ENCODE peak calls at places on chromosomes 12 and 14, in six cellular contexts. One of them, this sample, is unnamed.

GRCh38 chr12:113063396-113064350 is 7.1 kb downstream of the DTX1 start:
- DNase-seq in kidney epithelial cell: no peak
- DNase-seq in astrocyte of the cerebellum: no peak
- DNase-seq in A549: no peak
- DNase-seq in transverse colon: no peak
- DNase-seq in HCT116: no peak
- DNase-seq in this sample: no peak

GRCh38 chr12:93502802-93503623 is 35.7 kb downstream of the MRPL42 start:
- DNase-seq in kidney epithelial cell: no peak
- DNase-seq in A549: peak
- DNase-seq in HCT116: peak
- DNase-seq in transverse colon: peak
- DNase-seq in astrocyte of the cerebellum: peak
- DNase-seq in this sample: peak

GRCh38 chr14:51552275-51552674 is 99.4 kb upstream of the FRMD6 start:
- DNase-seq in A549: peak
- DNase-seq in astrocyte of the cerebellum: no peak
- DNase-seq in transverse colon: no peak
- DNase-seq in HCT116: no peak
- DNase-seq in kidney epithelial cell: no peak
- DNase-seq in this sample: no peak

GRCh38 chr12:62732861-62733427 is 202.0 kb downstream of the PPM1H start:
- DNase-seq in HCT116: peak
- DNase-seq in A549: peak
- DNase-seq in astrocyte of the cerebellum: no peak
- DNase-seq in transverse colon: no peak
- DNase-seq in kidney epithelial cell: no peak
- DNase-seq in this sample: peak

GRCh38 chr14:81766597-81766996 is 232.9 kb upstream of the SEL1L start:
- DNase-seq in astrocyte of the cerebellum: no peak
- DNase-seq in transverse colon: no peak
- DNase-seq in kidney epithelial cell: no peak
- DNase-seq in HCT116: no peak
- DNase-seq in A549: no peak
- DNase-seq in this sample: no peak

GRCh38 chr14:105500036-105500725 is 9.1 kb downstream of the TEDC1 start:
- DNase-seq in astrocyte of the cerebellum: no peak
- DNase-seq in transverse colon: no peak
- DNase-seq in kidney epithelial cell: no peak
- DNase-seq in HCT116: no peak
- DNase-seq in A549: no peak
- DNase-seq in this sample: no peak

GRCh38 chr12:66813137-66813867 is 134.4 kb upstream of the GRIP1 start:
- DNase-seq in A549: no peak
- DNase-seq in astrocyte of the cerebellum: no peak
- DNase-seq in HCT116: no peak
- DNase-seq in transverse colon: no peak
- DNase-seq in kidney epithelial cell: peak
- DNase-seq in this sample: no peak

GRCh38 chr14:102097441-102098135 is 10.7 kb upstream of the HSP90AA1 start:
- DNase-seq in HCT116: no peak
- DNase-seq in A549: no peak
- DNase-seq in transverse colon: peak
- DNase-seq in kidney epithelial cell: no peak
- DNase-seq in astrocyte of the cerebellum: no peak
- DNase-seq in this sample: no peak

GRCh38 chr12:23556661-23557060 is 392.8 kb downstream of the SOX5 start:
- DNase-seq in HCT116: no peak
- DNase-seq in transverse colon: no peak
- DNase-seq in astrocyte of the cerebellum: no peak
- DNase-seq in A549: no peak
- DNase-seq in kidney epithelial cell: no peak
- DNase-seq in this sample: no peak

GRCh38 chr14:105476937-105477658 is 2.5 kb downstream of the CRIP2 start:
- DNase-seq in astrocyte of the cerebellum: no peak
- DNase-seq in kidney epithelial cell: no peak
- DNase-seq in A549: no peak
- DNase-seq in HCT116: no peak
- DNase-seq in transverse colon: no peak
- DNase-seq in this sample: no peak

GRCh38 chr14:77825895-77826519 is 26.1 kb downstream of the ADCK1 start:
- DNase-seq in HCT116: no peak
- DNase-seq in kidney epithelial cell: no peak
- DNase-seq in astrocyte of the cerebellum: no peak
- DNase-seq in A549: no peak
- DNase-seq in transverse colon: no peak
- DNase-seq in this sample: no peak

GRCh38 chr12:48999371-49000131 is at the start of gene DDN:
- DNase-seq in transverse colon: no peak
- DNase-seq in kidney epithelial cell: no peak
- DNase-seq in A549: peak
- DNase-seq in astrocyte of the cerebellum: no peak
- DNase-seq in HCT116: peak
- DNase-seq in this sample: no peak

GRCh38 chr14:71341160-71341559 is 433.9 kb downstream of the PCNX1 start:
- DNase-seq in kidney epithelial cell: no peak
- DNase-seq in A549: no peak
- DNase-seq in HCT116: no peak
- DNase-seq in astrocyte of the cerebellum: no peak
- DNase-seq in transverse colon: no peak
- DNase-seq in this sample: no peak

GRCh38 chr12:42260518-42260917 is 22.5 kb upstream of the YAF2 start:
- DNase-seq in HCT116: no peak
- DNase-seq in transverse colon: no peak
- DNase-seq in astrocyte of the cerebellum: no peak
- DNase-seq in kidney epithelial cell: no peak
- DNase-seq in A549: no peak
- DNase-seq in this sample: no peak

GRCh38 chr14:77979666-77980351 is 179.9 kb downstream of the ADCK1 start:
- DNase-seq in A549: peak
- DNase-seq in kidney epithelial cell: no peak
- DNase-seq in transverse colon: no peak
- DNase-seq in HCT116: no peak
- DNase-seq in astrocyte of the cerebellum: peak
- DNase-seq in this sample: peak

GRCh38 chr14:99035712-99036593 is 236.0 kb downstream of the BCL11B start:
- DNase-seq in transverse colon: peak
- DNase-seq in astrocyte of the cerebellum: peak
- DNase-seq in kidney epithelial cell: peak
- DNase-seq in HCT116: peak
- DNase-seq in A549: peak
- DNase-seq in this sample: peak

GRCh38 chr12:45914090-45914489 is 76.3 kb downstream of the SCAF11 start:
- DNase-seq in kidney epithelial cell: peak
- DNase-seq in HCT116: no peak
- DNase-seq in A549: peak
- DNase-seq in astrocyte of the cerebellum: peak
- DNase-seq in transverse colon: no peak
- DNase-seq in this sample: peak

GRCh38 chr14:57136669-57137068 is 132.0 kb downstream of the EXOC5 start:
- DNase-seq in HCT116: no peak
- DNase-seq in astrocyte of the cerebellum: no peak
- DNase-seq in A549: no peak
- DNase-seq in kidney epithelial cell: no peak
- DNase-seq in transverse colon: no peak
- DNase-seq in this sample: no peak

DNA sequence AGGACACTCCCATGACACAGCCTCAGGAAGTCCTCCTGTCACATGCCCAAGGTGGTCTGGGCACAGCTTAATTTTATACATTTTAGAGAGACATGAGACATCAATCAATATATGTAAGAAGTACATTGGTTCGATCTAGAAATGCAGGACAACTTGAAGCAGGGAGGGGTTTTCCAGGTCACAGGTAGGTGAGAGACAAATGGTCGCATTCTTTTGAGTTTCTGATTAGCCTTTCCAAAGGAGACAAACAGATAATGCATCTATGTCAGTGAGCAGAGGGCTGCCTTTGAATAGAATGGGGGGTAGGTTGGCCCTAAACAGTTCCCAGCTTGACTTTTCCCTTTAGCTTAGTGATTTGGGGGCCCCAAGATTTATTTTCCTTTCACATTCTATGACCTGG is 2.5 kb downstream of the HSPB8 start:
- DNase-seq in transverse colon: no peak
- DNase-seq in kidney epithelial cell: no peak
- DNase-seq in HCT116: no peak
- DNase-seq in A549: no peak
- DNase-seq in astrocyte of the cerebellum: no peak
- DNase-seq in this sample: no peak
- H3K4me3 ChIP-seq in transverse colon: peak
- H3K4me3 ChIP-seq in kidney epithelial cell: peak
- H3K4me3 ChIP-seq in HCT116: no peak
- H3K4me3 ChIP-seq in A549: no peak
- H3K4me3 ChIP-seq in astrocyte of the cerebellum: peak
- H3K4me3 ChIP-seq in this sample: no peak

GRCh38 chr12:104456950-104457745 is 400 bp downstream of the CHST11 start:
- DNase-seq in astrocyte of the cerebellum: peak
- DNase-seq in kidney epithelial cell: no peak
- DNase-seq in A549: peak
- DNase-seq in HCT116: no peak
- DNase-seq in transverse colon: peak
- DNase-seq in this sample: peak
- TF ChIP-seq CTCF in astrocyte of the cerebellum: peak
- TF ChIP-seq CTCF in kidney epithelial cell: peak
- TF ChIP-seq CTCF in A549: peak
- TF ChIP-seq CTCF in HCT116: no peak
- TF ChIP-seq CTCF in transverse colon: no peak
- TF ChIP-seq CTCF in this sample: peak

GRCh38 chr14:69648480-69649414 is 37.4 kb downstream of the SUSD6 start:
- DNase-seq in transverse colon: no peak
- DNase-seq in A549: peak
- DNase-seq in astrocyte of the cerebellum: no peak
- DNase-seq in HCT116: no peak
- DNase-seq in kidney epithelial cell: no peak
- DNase-seq in this sample: peak
- H3K4me3 ChIP-seq in transverse colon: no peak
- H3K4me3 ChIP-seq in A549: no peak
- H3K4me3 ChIP-seq in astrocyte of the cerebellum: no peak
- H3K4me3 ChIP-seq in HCT116: no peak
- H3K4me3 ChIP-seq in kidney epithelial cell: no peak
- H3K4me3 ChIP-seq in this sample: no peak

GRCh38 chr12:90163975-90164374 is 455.3 kb upstream of the ATP2B1 start:
- DNase-seq in HCT116: no peak
- DNase-seq in kidney epithelial cell: no peak
- DNase-seq in A549: peak
- DNase-seq in astrocyte of the cerebellum: no peak
- DNase-seq in transverse colon: no peak
- DNase-seq in this sample: peak
- TF ChIP-seq CTCF in HCT116: peak
- TF ChIP-seq CTCF in kidney epithelial cell: no peak
- TF ChIP-seq CTCF in A549: no peak
- TF ChIP-seq CTCF in astrocyte of the cerebellum: no peak
- TF ChIP-seq CTCF in transverse colon: no peak
- TF ChIP-seq CTCF in this sample: peak